ENCODE peak calls at places on chromosome 2, in four cellular contexts. F is HepG2, O is adipocyte, W is SK-N-SH. P is an unnamed sample.

GRCh38 chr2:200705305-200705985 is 106.3 kb upstream of the BZW1 start:
- DNase-seq in F (peak; percentile 30), O (no peak), W (no peak), P (no peak)

GRCh38 chr2:173151671-173152398 is 76.2 kb downstream of the MAP3K20 start:
- DNase-seq in F (no peak), O (peak; percentile 69), W (no peak), P (no peak)

GRCh38 chr2:99651930-99652670 is 162.3 kb upstream of the REV1 start:
- DNase-seq in F (no peak), O (peak; percentile 56), W (no peak), P (no peak)

GRCh38 chr2:178084273-178084672 is 11.7 kb upstream of the PDE11A start:
- DNase-seq in F (no peak), O (peak; percentile 58), W (no peak), P (no peak)

GRCh38 chr2:196660264-196660663 is 20.7 kb downstream of the CCDC150 start:
- DNase-seq in F (no peak), O (peak; percentile 31), W (no peak), P (no peak)

GRCh38 chr2:152441961-152442360 is 107.0 kb downstream of the FMNL2 start:
- DNase-seq in F (no peak), O (no peak), W (no peak), P (no peak)

GRCh38 chr2:196112408-196113039 is 43.9 kb upstream of the DNAH7 start:
- DNase-seq in F (no peak), O (peak; percentile 70), W (no peak), P (no peak)

GRCh38 chr2:11757101-11757500 is 10.7 kb downstream of the LPIN1 start:
- DNase-seq in F (no peak), O (no peak), W (no peak), P (no peak)

GRCh38 chr2:23668756-23669304 is 258.1 kb downstream of the ATAD2B start:
- DNase-seq in F (no peak), O (no peak), W (peak; percentile 59), P (no peak)

GRCh38 chr2:224194161-224194560 is 155.1 kb upstream of the SERPINE2 start:
- DNase-seq in F (no peak), O (no peak), W (no peak), P (no peak)

GRCh38 chr2:217899231-217900009 is 103.4 kb downstream of the TNS1 start:
- DNase-seq in F (peak; percentile 86), O (peak; percentile 87), W (peak; percentile 76), P (peak; percentile 95)
- H3K36me3 ChIP-seq in F (peaks cover 33% of the 10 kb centered on the region), O (peaks cover 80% of the 10 kb centered on the region), W (peaks cover 36% of the 10 kb centered on the region), P (peaks cover 44% of the 10 kb centered on the region)

GRCh38 chr2:27652790-27653189 is 10.6 kb downstream of the SUPT7L start:
- DNase-seq in F (no peak), O (no peak), W (no peak), P (no peak)

GRCh38 chr2:27652341-27652740 is 11.1 kb downstream of the SUPT7L start:
- DNase-seq in F (no peak), O (no peak), W (no peak), P (no peak)

GRCh38 chr2:27655155-27655951 is 8.1 kb downstream of the SUPT7L start:
- DNase-seq in F (no peak), O (peak; percentile 41), W (no peak), P (no peak)

GRCh38 chr2:27651056-27651455 is 12.4 kb downstream of the SUPT7L start:
- DNase-seq in F (no peak), O (no peak), W (no peak), P (no peak)

DNA sequence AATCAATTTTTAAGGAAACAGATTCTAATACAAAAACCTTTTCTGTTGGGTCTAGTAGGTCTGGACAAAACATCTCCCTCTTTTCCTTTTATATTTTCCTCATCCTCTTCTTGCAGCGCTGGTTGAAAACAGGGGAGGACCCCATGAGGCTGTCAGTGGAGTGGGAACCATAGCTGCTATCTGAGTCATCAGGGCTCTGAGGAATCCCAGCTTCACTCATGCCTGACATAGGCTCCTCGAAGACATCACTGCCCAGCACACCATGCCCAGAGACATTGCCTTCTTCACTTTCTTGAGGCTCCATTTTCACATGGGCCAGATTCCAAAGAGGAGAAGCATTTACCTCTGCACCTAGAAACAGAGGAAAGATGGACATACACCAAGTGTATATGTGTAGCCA is 10.0 kb downstream of the SUPT7L start:
- DNase-seq in F (no peak), O (no peak), W (no peak), P (no peak)
- H3K36me3 ChIP-seq in F (peaks cover 35% of the 10 kb centered on the region), O (peaks cover 94% of the 10 kb centered on the region), W (peaks cover 86% of the 10 kb centered on the region), P (peaks cover 70% of the 10 kb centered on the region)

GRCh38 chr2:85650456-85650855 is 17.5 kb downstream of the SFTPB start:
- DNase-seq in F (no peak), O (no peak), W (no peak), P (no peak)

GRCh38 chr2:85648619-85649018 is 19.4 kb downstream of the SFTPB start:
- DNase-seq in F (no peak), O (peak; percentile 86), W (peak; percentile 49), P (no peak)

GRCh38 chr2:85649201-85650190 is 18.5 kb downstream of the SFTPB start:
- DNase-seq in F (no peak), O (peak; percentile 75), W (no peak), P (no peak)

GRCh38 chr2:85652056-85652455 is 15.9 kb downstream of the SFTPB start:
- DNase-seq in F (no peak), O (no peak), W (no peak), P (peak; percentile 35)

GRCh38 chr2:85651097-85651496 is 16.9 kb downstream of the SFTPB start:
- DNase-seq in F (no peak), O (no peak), W (no peak), P (no peak)
- H3K36me3 ChIP-seq in F (peaks cover 19% of the 10 kb centered on the region), O (peaks cover 64% of the 10 kb centered on the region), W (peaks cover 39% of the 10 kb centered on the region), P (peaks cover 35% of the 10 kb centered on the region)

GRCh38 chr2:230602562-230603230 is 109.9 kb upstream of the CAB39 start:
- DNase-seq in F (no peak), O (no peak), W (no peak), P (no peak)

GRCh38 chr2:230600285-230600684 is 112.4 kb upstream of the CAB39 start:
- DNase-seq in F (no peak), O (no peak), W (no peak), P (no peak)

GRCh38 chr2:230600881-230601280 is 111.8 kb upstream of the CAB39 start:
- DNase-seq in F (no peak), O (no peak), W (no peak), P (no peak)

GRCh38 chr2:230599854-230600253 is 112.8 kb upstream of the CAB39 start:
- DNase-seq in F (no peak), O (no peak), W (no peak), P (no peak)

DNA sequence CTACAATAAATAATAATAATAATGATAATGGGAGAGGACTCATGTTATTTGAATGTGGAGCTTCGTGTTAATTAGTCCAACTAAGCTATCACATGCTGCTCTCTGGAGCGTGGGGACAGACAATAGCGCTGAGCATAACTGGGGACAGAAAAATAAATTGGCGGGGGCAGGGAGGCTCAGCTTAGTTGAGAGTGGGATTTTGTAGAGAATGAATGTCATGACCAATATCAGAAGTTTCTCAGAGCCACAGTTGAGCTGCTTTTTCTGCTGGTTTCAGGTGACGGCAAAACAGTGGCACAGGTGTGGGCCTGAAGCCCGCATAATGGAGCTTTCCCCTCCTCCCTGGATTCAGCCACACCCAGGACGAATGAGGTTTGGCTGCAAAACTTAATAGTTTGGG is 111.1 kb upstream of the CAB39 start:
- DNase-seq in F (no peak), O (no peak), W (no peak), P (no peak)
- H3K36me3 ChIP-seq in F (no peaks in the 10 kb centered on the region), O (no peaks in the 10 kb centered on the region), W (no peaks in the 10 kb centered on the region), P (no peaks in the 10 kb centered on the region)

GRCh38 chr2:32482466-32482865 is 125.6 kb downstream of the BIRC6 start:
- DNase-seq in F (no peak), O (no peak), W (no peak), P (no peak)

GRCh38 chr2:32484907-32485306 is 128.1 kb downstream of the BIRC6 start:
- DNase-seq in F (no peak), O (peak; percentile 96), W (no peak), P (no peak)

GRCh38 chr2:32489061-32489460 is 132.2 kb downstream of the BIRC6 start:
- DNase-seq in F (no peak), O (no peak), W (no peak), P (no peak)

GRCh38 chr2:32479993-32480392 is 123.2 kb downstream of the BIRC6 start:
- DNase-seq in F (no peak), O (no peak), W (no peak), P (no peak)

GRCh38 chr2:32485399-32485798 is 128.6 kb downstream of the BIRC6 start:
- DNase-seq in F (no peak), O (no peak), W (no peak), P (no peak)
- H3K36me3 ChIP-seq in F (peaks cover 27% of the 10 kb centered on the region), O (peaks cover 83% of the 10 kb centered on the region), W (peaks cover 78% of the 10 kb centered on the region), P (peaks cover 89% of the 10 kb centered on the region)

GRCh38 chr2:28905533-28905932 is 11.1 kb downstream of the WDR43 start:
- DNase-seq in F (no peak), O (no peak), W (no peak), P (no peak)

GRCh38 chr2:28906821-28907220 is 12.4 kb downstream of the WDR43 start:
- DNase-seq in F (no peak), O (no peak), W (no peak), P (no peak)

GRCh38 chr2:28909655-28910054 is 15.2 kb downstream of the WDR43 start:
- DNase-seq in F (no peak), O (no peak), W (no peak), P (no peak)

GRCh38 chr2:28906376-28906775 is 11.9 kb downstream of the WDR43 start:
- DNase-seq in F (no peak), O (no peak), W (no peak), P (no peak)

GRCh38 chr2:28908172-28908571 is 13.7 kb downstream of the WDR43 start:
- DNase-seq in F (no peak), O (no peak), W (no peak), P (no peak)
- H3K36me3 ChIP-seq in F (peaks cover 31% of the 10 kb centered on the region), O (peaks cover 77% of the 10 kb centered on the region), W (peaks cover 70% of the 10 kb centered on the region), P (peaks cover 29% of the 10 kb centered on the region)

P was measured in sigmoid colon.